ENCODE peak calls at places on chromosomes 16 and 17, in five cellular contexts. W is thoracic aorta, R is mucosa of descending colon, V is AG10803, Y is esophagus muscularis mucosa. G is an unnamed sample.

GRCh38 chr17:15886221-15886620 is 58.7 kb upstream of the ADORA2B start:
- DNase-seq in V (no peak), W (no peak), Y (no peak), R (no peak), G (no peak)

GRCh38 chr16:17348042-17348783 is 122.5 kb downstream of the XYLT1 start:
- DNase-seq in W (no peak), V (no peak), R (peak), Y (no peak), G (no peak)

GRCh38 chr17:49078248-49078647 is 54.3 kb upstream of the B4GALNT2 start:
- DNase-seq in R (no peak), V (no peak), Y (no peak), W (no peak), G (no peak)

GRCh38 chr17:2455956-2456355 is 55.1 kb upstream of the MNT start:
- DNase-seq in W (no peak), V (no peak), Y (no peak), R (no peak), G (no peak)

GRCh38 chr17:80824549-80825470 is 166.8 kb upstream of the CHMP6 start:
- DNase-seq in R (no peak), V (no peak), Y (no peak), W (no peak), G (no peak)

GRCh38 chr17:76752006-76752405 is 14.1 kb downstream of the MFSD11 start:
- DNase-seq in R (no peak), Y (no peak), V (no peak), W (no peak), G (no peak)

GRCh38 chr17:67260051-67260987 is 15.3 kb upstream of the HELZ start:
- DNase-seq in R (no peak), V (peak), Y (no peak), W (no peak), G (peak)

GRCh38 chr17:81621494-81622230 is 15.2 kb downstream of the NPLOC4 start:
- DNase-seq in W (no peak), V (no peak), Y (no peak), R (no peak), G (no peak)

GRCh38 chr17:81066072-81066471 is 31.1 kb downstream of the BAIAP2 start:
- DNase-seq in W (no peak), R (no peak), Y (no peak), V (no peak), G (peak)

GRCh38 chr16:3022208-3022696 is 1.5 kb downstream of the HCFC1R1 start:
- DNase-seq in W (peak), V (peak), Y (peak), R (peak), G (peak)

GRCh38 chr17:38748329-38749221 is at the start of gene PCGF2:
- DNase-seq in W (peak), V (peak), R (peak), Y (peak), G (peak)

GRCh38 chr17:38749222-38750043 is 1.3 kb upstream of the PCGF2 start:
- DNase-seq in R (peak), Y (peak), V (peak), W (peak), G (peak)

GRCh38 chr17:38746893-38747384 is 1.2 kb downstream of the PCGF2 start:
- DNase-seq in V (no peak), W (no peak), Y (no peak), R (no peak), G (no peak)

GRCh38 chr17:38746004-38746892 is 1.9 kb downstream of the PCGF2 start:
- DNase-seq in W (no peak), Y (no peak), R (no peak), V (no peak), G (no peak)

GRCh38 chr17:38747385-38748328 is 479 bp downstream of the PCGF2 start:
- DNase-seq in W (no peak), R (peak), V (no peak), Y (no peak), G (no peak)
- TF ChIP-seq CTCF in W (no peak), R (no peak), V (no peak), Y (no peak), G (no peak)

GRCh38 chr16:67326115-67326471 is 448 bp downstream of the KCTD19 start:
- DNase-seq in V (no peak), Y (no peak), W (no peak), R (no peak), G (no peak)
- H3K4me3 ChIP-seq in V (peak), Y (peak), W (peak), R (no peak), G (peak)

GRCh38 chr17:40019140-40019991 is 4.1 kb downstream of the CSF3 start:
- DNase-seq in W (no peak), R (peak), Y (no peak), V (peak), G (peak)
- TF ChIP-seq CTCF in W (no peak), R (no peak), Y (no peak), V (peak), G (no peak)

GRCh38 chr17:14298221-14298994 is 2.5 kb upstream of the HS3ST3B1 start:
- DNase-seq in W (no peak), R (peak), V (no peak), Y (peak), G (no peak)
- H3K4me3 ChIP-seq in W (peak), R (no peak), V (peak), Y (no peak), G (no peak)

GRCh38 chr16:19997264-19997663 is 76.4 kb downstream of the GPR139 start:
- DNase-seq in W (no peak), V (no peak), R (no peak), Y (no peak), G (no peak)

GRCh38 chr16:19994771-19995170 is 78.9 kb downstream of the GPR139 start:
- DNase-seq in Y (no peak), R (no peak), W (no peak), V (no peak), G (no peak)

GRCh38 chr16:19991614-19992013 is 82.1 kb downstream of the GPR139 start:
- DNase-seq in V (no peak), R (no peak), Y (no peak), W (no peak), G (no peak)
- TF ChIP-seq CTCF in V (no peak), R (no peak), Y (no peak), W (no peak), G (no peak)

GRCh38 chr16:56667581-56668571 is at the start of gene MT1G:
- DNase-seq in Y (no peak), V (no peak), R (peak), W (no peak), G (no peak)

GRCh38 chr16:56658476-56658875 is 717 bp downstream of the MT1F start:
- DNase-seq in W (no peak), Y (no peak), R (no peak), V (no peak), G (no peak)

GRCh38 chr16:56664506-56664905 is 3.4 kb downstream of the MT1G start:
- DNase-seq in Y (no peak), W (no peak), V (no peak), R (no peak), G (no peak)

GRCh38 chr16:56657555-56658430 is at the start of gene MT1F:
- DNase-seq in R (peak), V (no peak), W (no peak), Y (no peak), G (peak)

GRCh38 chr16:56662357-56663354 is 4.9 kb downstream of the MT1F start:
- DNase-seq in V (no peak), W (no peak), R (no peak), Y (no peak), G (no peak)
- H3K4me3 ChIP-seq in V (no peak), W (peak), R (no peak), Y (no peak), G (no peak)

GRCh38 chr16:49628148-49628547 is 227.8 kb downstream of the ZNF423 start:
- DNase-seq in W (no peak), R (no peak), V (no peak), Y (no peak), G (no peak)
- TF ChIP-seq CTCF in W (no peak), R (no peak), V (no peak), Y (no peak), G (no peak)

GRCh38 chr16:50741225-50741807 is 570 bp upstream of the CYLD start:
- DNase-seq in R (peak), Y (peak), W (no peak), V (no peak), G (peak)

GRCh38 chr16:50741808-50742520 is at the start of gene CYLD:
- DNase-seq in Y (peak), R (peak), W (peak), V (peak), G (peak)

GRCh38 chr16:50742521-50743150 is 750 bp downstream of the CYLD start:
- DNase-seq in V (peak), Y (peak), R (no peak), W (no peak), G (peak)

GRCh38 chr16:50739031-50739430 is 2.9 kb upstream of the CYLD start:
- DNase-seq in W (no peak), Y (peak), R (no peak), V (no peak), G (no peak)

GRCh38 chr16:50740747-50741146 is 1.1 kb upstream of the CYLD start:
- DNase-seq in R (no peak), V (no peak), W (no peak), Y (no peak), G (peak)
- H3K4me3 ChIP-seq in R (no peak), V (no peak), W (peak), Y (peak), G (peak)